ENCODE peak calls at places on chromosomes 7 and 10, in eight cellular contexts. L is posterior cingulate gyrus; S is effector CD4-positive, alpha-beta T cell; F is GM23248; B is AG10803; O is CD8-positive, alpha-beta T cell; K is epithelial cell of proximal tubule; Y is mesothelial cell of epicardium. P is an unnamed sample.

GRCh38 chr10:22086730-22087364 is 83.3 kb upstream of the DNAJC1 start:
- DNase-seq in B (peak), K (peak), O (no peak), Y (peak), L (peak), S (no peak), F (peak), P (no peak)

GRCh38 chr10:78634835-78635234 is 433.9 kb upstream of the ZMIZ1 start:
- DNase-seq in Y (no peak), L (no peak), S (no peak), F (peak), B (peak), K (no peak), O (no peak), P (no peak)

GRCh38 chr7:96246972-96247371 is 74.9 kb downstream of the SLC25A13 start:
- DNase-seq in O (no peak), B (no peak), K (no peak), S (no peak), F (no peak), L (no peak), Y (no peak), P (no peak)

GRCh38 chr7:121302214-121302745 is 26.5 kb upstream of the WNT16 start:
- DNase-seq in K (no peak), O (no peak), B (peak), F (peak), L (no peak), S (no peak), Y (no peak), P (no peak)

GRCh38 chr10:132526676-132527075 is 10.9 kb upstream of the INPP5A start:
- DNase-seq in L (no peak), O (no peak), F (peak), B (peak), K (no peak), Y (no peak), S (no peak), P (no peak)

GRCh38 chr10:13924020-13924725 is 337.4 kb downstream of the PRPF18 start:
- DNase-seq in O (no peak), F (peak), Y (no peak), L (no peak), K (peak), B (peak), S (no peak), P (no peak)

GRCh38 chr10:103676058-103676785 is 179.2 kb downstream of the SH3PXD2A start:
- DNase-seq in L (no peak), O (no peak), S (no peak), Y (no peak), K (no peak), F (peak), B (peak), P (no peak)

GRCh38 chr10:93456480-93456879 is 25.7 kb downstream of the MYOF start:
- DNase-seq in B (peak), O (no peak), K (no peak), L (no peak), S (no peak), Y (no peak), F (peak), P (no peak)

GRCh38 chr7:17056491-17057142 is 174.8 kb upstream of the AGR3 start:
- DNase-seq in B (peak), L (no peak), F (peak), O (no peak), Y (no peak), K (no peak), S (no peak), P (no peak)

GRCh38 chr7:95547356-95547755 is 49.0 kb downstream of the PDK4 start:
- DNase-seq in O (no peak), K (no peak), L (no peak), F (no peak), Y (no peak), B (no peak), S (no peak), P (no peak)

GRCh38 chr7:83161851-83162401 is 758 bp downstream of the PCLO start:
- DNase-seq in F (no peak), Y (no peak), O (no peak), B (no peak), L (no peak), S (no peak), K (no peak), P (no peak)

GRCh38 chr7:138077809-138078208 is 1.6 kb downstream of the AKR1D1 start:
- DNase-seq in K (no peak), S (no peak), B (no peak), Y (no peak), F (no peak), L (no peak), O (no peak), P (no peak)

GRCh38 chr7:158023563-158024350 is 563.9 kb downstream of the PTPRN2 start:
- DNase-seq in L (no peak), B (no peak), O (no peak), F (no peak), K (no peak), S (no peak), Y (no peak), P (no peak)

GRCh38 chr7:157111311-157111710 is 27.4 kb upstream of the UBE3C start:
- DNase-seq in Y (no peak), F (no peak), O (no peak), B (no peak), L (no peak), S (no peak), K (no peak), P (no peak)

GRCh38 chr10:90915141-90916075 is 5.5 kb downstream of the ANKRD1 start:
- DNase-seq in B (no peak), L (no peak), Y (no peak), O (no peak), S (no peak), F (no peak), K (no peak), P (no peak)

GRCh38 chr7:50349399-50349798 is 44.9 kb downstream of the IKZF1 start:
- DNase-seq in F (no peak), S (no peak), Y (no peak), B (no peak), K (no peak), O (no peak), L (no peak), P (no peak)

GRCh38 chr7:5776894-5777645 is 4.4 kb downstream of the RNF216 start:
- DNase-seq in L (no peak), Y (no peak), B (no peak), S (no peak), F (no peak), K (no peak), O (no peak), P (no peak)

GRCh38 chr7:106329971-106330733 is 45.4 kb upstream of the NAMPT start:
- DNase-seq in Y (no peak), F (peak), K (no peak), O (no peak), S (no peak), B (peak), L (no peak), P (no peak)

GRCh38 chr10:24866615-24867583 is 85.5 kb downstream of the PRTFDC1 start:
- DNase-seq in Y (no peak), O (no peak), K (peak), F (peak), B (peak), S (no peak), L (peak), P (no peak)

GRCh38 chr7:111517441-111518037 is 44.8 kb downstream of the IMMP2L start:
- DNase-seq in Y (no peak), K (peak), S (no peak), F (no peak), B (no peak), O (no peak), L (no peak), P (no peak)

GRCh38 chr7:116886550-116887156 is 24.3 kb downstream of the CAPZA2 start:
- DNase-seq in O (no peak), B (no peak), F (no peak), Y (no peak), S (no peak), K (no peak), L (no peak), P (no peak)

GRCh38 chr7:27767374-27767773 is 27.4 kb downstream of the TAX1BP1 start:
- DNase-seq in O (no peak), F (peak), K (no peak), S (no peak), L (no peak), Y (no peak), B (no peak), P (no peak)

GRCh38 chr10:131204406-131205152 is 106.9 kb downstream of the TCERG1L start:
- DNase-seq in K (no peak), Y (no peak), S (no peak), L (no peak), F (no peak), B (no peak), O (no peak), P (no peak)

GRCh38 chr10:76125900-76126299 is 694.5 kb downstream of the LRMDA start:
- DNase-seq in L (no peak), K (no peak), S (no peak), F (no peak), B (no peak), O (no peak), Y (no peak), P (no peak)

GRCh38 chr7:121531175-121532070 is 135.3 kb upstream of the FAM3C start:
- DNase-seq in Y (no peak), F (peak), O (no peak), S (no peak), K (no peak), L (no peak), B (no peak), P (no peak)

GRCh38 chr7:3722396-3722846 is 421.4 kb downstream of the SDK1 start:
- DNase-seq in B (no peak), L (peak), S (no peak), K (no peak), F (no peak), O (peak), Y (no peak), P (no peak)